ENCODE peak calls at places on chromosomes 16 and 17, in seven cellular contexts. I is GM12891, F is IMR-90, M is ovary, H is body of pancreas, V is tibial nerve, Y is H1. K is an unnamed sample.

GRCh38 chr17:39617446-39618251 is 9.1 kb upstream of the PPP1R1B start:
- DNase-seq in I (no peak), F (peak), M (peak), H (peak), V (peak), Y (peak), K (no peak)

GRCh38 chr17:28216528-28216927 is 102.5 kb upstream of the TMEM97 start:
- DNase-seq in I (no peak), F (peak), M (no peak), H (no peak), V (no peak), Y (no peak), K (no peak)

GRCh38 chr16:7853197-7853596 is 520.6 kb downstream of the RBFOX1 start:
- DNase-seq in I (no peak), F (no peak), M (no peak), H (no peak), V (no peak), Y (no peak), K (no peak)

GRCh38 chr17:44086364-44087311 is 16.1 kb downstream of the G6PC3 start:
- DNase-seq in I (no peak), F (peak), M (peak), H (peak), V (no peak), Y (no peak), K (no peak)

GRCh38 chr16:65044861-65045260 is 77.0 kb downstream of the CDH11 start:
- DNase-seq in I (no peak), F (peak), M (no peak), H (no peak), V (no peak), Y (no peak), K (no peak)

GRCh38 chr17:66889480-66890230 is 54.7 kb downstream of the CACNG5 start:
- DNase-seq in I (no peak), F (no peak), M (no peak), H (no peak), V (no peak), Y (no peak), K (no peak)

GRCh38 chr17:39231587-39232551 is 6.1 kb upstream of the STAC2 start:
- DNase-seq in I (peak), F (peak), M (no peak), H (peak), V (no peak), Y (peak), K (no peak)

GRCh38 chr16:57007530-57007929 is 18.2 kb downstream of the NLRC5 start:
- DNase-seq in I (no peak), F (no peak), M (no peak), H (no peak), V (no peak), Y (no peak), K (no peak)

GRCh38 chr16:57786632-57787518 is 15.4 kb downstream of the KIFC3 start:
- DNase-seq in I (no peak), F (peak), M (no peak), H (no peak), V (no peak), Y (no peak), K (no peak)

GRCh38 chr16:79092846-79093245 is 507.7 kb downstream of the MAF start:
- DNase-seq in I (no peak), F (no peak), M (no peak), H (no peak), V (no peak), Y (no peak), K (no peak)

GRCh38 chr17:29140631-29141483 is 39.3 kb downstream of the MYO18A start:
- DNase-seq in I (no peak), F (peak), M (no peak), H (no peak), V (no peak), Y (no peak), K (no peak)

GRCh38 chr17:16419929-16420271 is 4.5 kb downstream of the TRPV2 start:
- DNase-seq in I (no peak), F (peak), M (peak), H (no peak), V (no peak), Y (no peak), K (no peak)

GRCh38 chr17:15265131-15265530 is at the start of gene PMP22:
- DNase-seq in I (no peak), F (no peak), M (no peak), H (peak), V (no peak), Y (no peak), K (no peak)

GRCh38 chr17:63033142-63033541 is 67.1 kb downstream of the TANC2 start:
- DNase-seq in I (no peak), F (no peak), M (no peak), H (no peak), V (no peak), Y (no peak), K (no peak)

GRCh38 chr16:71297252-71297651 is 8.1 kb upstream of the CMTR2 start:
- DNase-seq in I (no peak), F (peak), M (no peak), H (peak), V (no peak), Y (no peak), K (no peak)

GRCh38 chr17:80941171-80941570 is 50.5 kb upstream of the CHMP6 start:
- DNase-seq in I (no peak), F (no peak), M (peak), H (no peak), V (no peak), Y (no peak), K (no peak)

GRCh38 chr16:67786491-67786890 is 19.9 kb downstream of the RANBP10 start:
- DNase-seq in I (no peak), F (no peak), M (no peak), H (no peak), V (no peak), Y (no peak), K (no peak)

DNA sequence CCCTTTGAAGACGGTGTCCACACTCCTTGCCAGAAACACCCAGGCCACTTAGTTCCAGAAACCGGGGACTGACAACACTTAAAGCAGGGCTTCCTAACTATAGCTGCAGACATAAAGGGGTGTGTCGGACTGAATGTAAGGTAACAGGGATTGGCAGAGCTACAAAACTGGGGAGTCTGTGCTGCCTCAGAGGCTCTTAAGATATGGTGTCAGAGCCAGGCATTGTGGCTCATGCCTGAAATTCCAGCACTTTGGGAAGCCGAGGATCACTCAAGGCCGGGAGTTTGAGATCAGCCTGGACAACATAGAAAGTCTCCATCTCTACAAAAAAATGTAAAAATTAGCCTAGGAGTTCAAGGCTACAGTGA is 14.2 kb upstream of the NLRC3 start:
- DNase-seq in I (no peak), F (no peak), M (no peak), H (no peak), V (no peak), Y (no peak), K (no peak)
- TF ChIP-seq POLR2A in I (no peak), F (no peak), M (no peak), H (no peak), V (no peak), Y (no peak), K (no peak)

GRCh38 chr16:1363501-1364041 is 11.8 kb downstream of the GNPTG start:
- DNase-seq in I (peak), F (peak), M (no peak), H (peak), V (no peak), Y (peak), K (no peak)

GRCh38 chr16:1366060-1366711 is 14.5 kb downstream of the GNPTG start:
- DNase-seq in I (no peak), F (no peak), M (no peak), H (no peak), V (no peak), Y (no peak), K (no peak)

GRCh38 chr16:1362807-1363206 is 11.1 kb downstream of the GNPTG start:
- DNase-seq in I (no peak), F (no peak), M (no peak), H (no peak), V (no peak), Y (no peak), K (no peak)

GRCh38 chr16:1366712-1367299 is 15.1 kb downstream of the GNPTG start:
- DNase-seq in I (no peak), F (no peak), M (no peak), H (no peak), V (no peak), Y (no peak), K (no peak)

GRCh38 chr16:1364510-1364909 is 12.8 kb downstream of the GNPTG start:
- DNase-seq in I (no peak), F (no peak), M (no peak), H (no peak), V (no peak), Y (no peak), K (no peak)
- TF ChIP-seq POLR2A in I (no peak), F (no peak), M (no peak), H (no peak), V (no peak), Y (no peak), K (no peak)

DNA sequence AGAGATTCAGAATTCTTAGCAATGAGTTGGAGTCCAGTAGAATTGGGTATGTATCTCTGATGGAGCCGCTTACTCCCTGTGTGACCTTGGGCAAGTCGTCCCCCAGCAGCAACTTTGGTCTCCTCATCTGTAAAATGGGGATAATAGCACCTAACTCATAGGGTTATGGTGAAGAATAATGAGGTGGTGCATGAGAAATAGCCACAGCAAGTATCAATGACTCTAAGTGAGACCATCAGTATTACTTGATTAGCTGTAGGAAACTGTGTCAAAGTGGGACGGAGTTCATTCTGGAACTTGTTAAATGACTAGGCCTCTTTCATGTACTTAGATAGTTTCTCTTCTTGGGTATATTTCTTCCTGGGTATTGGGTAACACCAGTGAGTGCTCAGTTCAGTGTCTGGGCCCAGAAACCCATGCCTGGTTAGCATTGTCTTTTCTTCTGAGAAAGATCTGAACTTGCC is 6.4 kb downstream of the PRKCB start:
- DNase-seq in I (no peak), F (no peak), M (no peak), H (no peak), V (no peak), Y (no peak), K (no peak)
- TF ChIP-seq POLR2A in I (no peak), F (no peak), M (no peak), H (no peak), V (no peak), Y (no peak), K (no peak)

GRCh38 chr16:87549627-87550509 is 52.4 kb upstream of the JPH3 start:
- DNase-seq in I (no peak), F (no peak), M (no peak), H (no peak), V (no peak), Y (no peak), K (no peak)
- TF ChIP-seq POLR2A in I (no peak), F (no peak), M (no peak), H (no peak), V (no peak), Y (no peak), K (no peak)

GRCh38 chr16:85554114-85554790 is 58.9 kb upstream of the GSE1 start:
- DNase-seq in I (peak), F (peak), M (peak), H (peak), V (peak), Y (no peak), K (peak)
- TF ChIP-seq POLR2A in I (peak), F (no peak), M (peak), H (peak), V (peak), Y (no peak), K (peak)

GRCh38 chr17:1716912-1717695 is 6.9 kb upstream of the TLCD2 start:
- DNase-seq in I (peak), F (peak), M (peak), H (peak), V (peak), Y (peak), K (peak)
- TF ChIP-seq POLR2A in I (peak), F (peak), M (peak), H (peak), V (no peak), Y (peak), K (no peak)